ENCODE peak calls at places on chromosomes 1 and 21, in four cellular contexts. S, L, Y and H are unnamed samples.

GRCh38 chr1:113998361-113998760 is 19.1 kb downstream of the OLFML3 start:
- DNase-seq in L (no peak), S (no peak), Y (no peak), H (no peak)

GRCh38 chr1:181768930-181769280 is 285.6 kb downstream of the CACNA1E start:
- DNase-seq in Y (no peak), S (no peak), L (no peak), H (no peak)

GRCh38 chr1:183330335-183330734 is 87.8 kb downstream of the NMNAT2 start:
- DNase-seq in S (no peak), L (peak), Y (no peak), H (no peak)

GRCh38 chr21:32331444-32332305 is 33.0 kb downstream of the MRAP start:
- DNase-seq in S (no peak), Y (no peak), L (no peak), H (no peak)

GRCh38 chr1:192003295-192004083 is 154.8 kb upstream of the RGS18 start:
- DNase-seq in S (no peak), L (no peak), Y (no peak), H (no peak)

GRCh38 chr1:82260051-82260450 is 459.3 kb downstream of the ADGRL2 start:
- DNase-seq in Y (no peak), S (no peak), L (no peak), H (no peak)

GRCh38 chr1:156646738-156647211 is 4.9 kb downstream of the BCAN start:
- DNase-seq in S (no peak), Y (no peak), L (no peak), H (no peak)

GRCh38 chr21:36470294-36470693 is 9.6 kb downstream of the CLDN14 start:
- DNase-seq in L (no peak), Y (no peak), S (no peak), H (no peak)

GRCh38 chr1:56508523-56508983 is 70.8 kb downstream of the PLPP3 start:
- DNase-seq in S (no peak), Y (no peak), L (no peak), H (no peak)

GRCh38 chr1:181448461-181448860 is 34.9 kb upstream of the CACNA1E start:
- DNase-seq in S (no peak), Y (no peak), L (no peak), H (no peak)

GRCh38 chr1:12454406-12455391 is 163.3 kb downstream of the DHRS3 start:
- DNase-seq in L (no peak), S (no peak), Y (no peak), H (peak)

GRCh38 chr1:220551718-220552117 is 23.8 kb downstream of the MARK1 start:
- DNase-seq in Y (no peak), L (no peak), S (no peak), H (no peak)

GRCh38 chr1:52423771-52424170 is 19.4 kb downstream of the PRPF38A start:
- DNase-seq in Y (peak), S (peak), L (no peak), H (no peak)

GRCh38 chr1:183804382-183804781 is 538 bp upstream of the RGL1 start:
- DNase-seq in L (no peak), Y (no peak), S (no peak), H (no peak)

GRCh38 chr1:157442065-157442464 is 110.2 kb downstream of the FCRL5 start:
- DNase-seq in Y (no peak), L (no peak), S (no peak), H (no peak)

GRCh38 chr1:8925406-8925805 is 20.3 kb upstream of the CA6 start:
- DNase-seq in L (no peak), S (no peak), Y (no peak), H (no peak)

GRCh38 chr1:24724345-24725208 is 20.7 kb upstream of the CLIC4 start:
- DNase-seq in L (no peak), Y (no peak), S (no peak), H (no peak)

GRCh38 chr1:54324031-54324654 is 82.1 kb downstream of the SSBP3 start:
- DNase-seq in Y (no peak), L (no peak), S (no peak), H (no peak)

GRCh38 chr1:88877382-88877825 is 14.0 kb downstream of the GTF2B start:
- DNase-seq in S (no peak), L (no peak), Y (no peak), H (no peak)

GRCh38 chr1:243213045-243213787 is 41.9 kb downstream of the CEP170 start:
- DNase-seq in Y (no peak), S (no peak), L (no peak), H (no peak)

GRCh38 chr1:29465755-29466154 is 229.4 kb downstream of the PTPRU start:
- DNase-seq in S (no peak), L (no peak), Y (no peak), H (no peak)

GRCh38 chr1:56644941-56645662 is at the start of gene PRKAA2:
- DNase-seq in S (no peak), Y (no peak), L (no peak), H (no peak)

GRCh38 chr1:167943541-167943940 is 6.7 kb upstream of the MPC2 start:
- DNase-seq in Y (no peak), S (no peak), L (no peak), H (no peak)

GRCh38 chr1:108114026-108114599 is 86.0 kb downstream of the SLC25A24 start:
- DNase-seq in S (no peak), Y (no peak), L (no peak), H (no peak)

GRCh38 chr1:163046071-163046470 is 23.1 kb upstream of the RGS4 start:
- DNase-seq in S (no peak), L (no peak), Y (no peak), H (no peak)